ENCODE peak calls at places on chromosome 10, in five cellular contexts. One of them, this sample, is unnamed.

GRCh38 chr10:87531908-87532622 is 27.4 kb downstream of the MINPP1 start:
- DNase-seq in Caco-2: no peak
- DNase-seq in fibroblast of lung: peak; percentile 42
- DNase-seq in body of pancreas: no peak
- DNase-seq in K562: no peak
- DNase-seq in this sample: no peak

GRCh38 chr10:82551501-82551900 is 676.5 kb downstream of the NRG3 start:
- DNase-seq in K562: no peak
- DNase-seq in body of pancreas: no peak
- DNase-seq in Caco-2: no peak
- DNase-seq in fibroblast of lung: no peak
- DNase-seq in this sample: no peak

GRCh38 chr10:29728541-29729049 is 93.8 kb upstream of the SVIL start:
- DNase-seq in body of pancreas: no peak
- DNase-seq in K562: no peak
- DNase-seq in fibroblast of lung: no peak
- DNase-seq in Caco-2: no peak
- DNase-seq in this sample: no peak

GRCh38 chr10:60485025-60485424 is 95.3 kb upstream of the ANK3 start:
- DNase-seq in K562: no peak
- DNase-seq in Caco-2: no peak
- DNase-seq in body of pancreas: no peak
- DNase-seq in fibroblast of lung: no peak
- DNase-seq in this sample: no peak

GRCh38 chr10:29554660-29555059 is 80.1 kb downstream of the SVIL start:
- DNase-seq in body of pancreas: no peak
- DNase-seq in K562: no peak
- DNase-seq in fibroblast of lung: peak; percentile 86
- DNase-seq in Caco-2: no peak
- DNase-seq in this sample: no peak

GRCh38 chr10:113326160-113327111 is 226.4 kb upstream of the HABP2 start:
- DNase-seq in fibroblast of lung: peak; percentile 90
- DNase-seq in Caco-2: no peak
- DNase-seq in body of pancreas: peak; percentile 41
- DNase-seq in K562: peak; percentile 43
- DNase-seq in this sample: peak; percentile 77

GRCh38 chr10:68103867-68104255 is 5.4 kb upstream of the MYPN start:
- DNase-seq in K562: no peak
- DNase-seq in fibroblast of lung: no peak
- DNase-seq in body of pancreas: no peak
- DNase-seq in Caco-2: no peak
- DNase-seq in this sample: no peak

GRCh38 chr10:120475844-120476791 is 19.1 kb downstream of the PLPP4 start:
- DNase-seq in fibroblast of lung: peak; percentile 19
- DNase-seq in Caco-2: no peak
- DNase-seq in body of pancreas: no peak
- DNase-seq in K562: no peak
- DNase-seq in this sample: no peak

GRCh38 chr10:121092341-121093099 is 241.4 kb downstream of the WDR11 start:
- DNase-seq in K562: no peak
- DNase-seq in body of pancreas: peak; percentile 15
- DNase-seq in fibroblast of lung: peak; percentile 43
- DNase-seq in Caco-2: no peak
- DNase-seq in this sample: no peak

GRCh38 chr10:129078322-129078721 is 388.7 kb upstream of the MGMT start:
- DNase-seq in fibroblast of lung: no peak
- DNase-seq in K562: no peak
- DNase-seq in Caco-2: no peak
- DNase-seq in body of pancreas: no peak
- DNase-seq in this sample: no peak

GRCh38 chr10:76429642-76430041 is 998.2 kb downstream of the LRMDA start:
- DNase-seq in K562: no peak
- DNase-seq in fibroblast of lung: no peak
- DNase-seq in body of pancreas: peak; percentile 22
- DNase-seq in Caco-2: no peak
- DNase-seq in this sample: no peak

GRCh38 chr10:73785721-73786511 is 510 bp downstream of the ZSWIM8 start:
- DNase-seq in K562: peak; percentile 63
- DNase-seq in body of pancreas: peak; percentile 57
- DNase-seq in Caco-2: peak; percentile 66
- DNase-seq in fibroblast of lung: peak; percentile 70
- DNase-seq in this sample: no peak

GRCh38 chr10:7507887-7508726 is 97.3 kb upstream of the SFMBT2 start:
- DNase-seq in fibroblast of lung: no peak
- DNase-seq in body of pancreas: no peak
- DNase-seq in K562: no peak
- DNase-seq in Caco-2: no peak
- DNase-seq in this sample: no peak

GRCh38 chr10:91743460-91743859 is 54.8 kb upstream of the TNKS2 start:
- DNase-seq in fibroblast of lung: no peak
- DNase-seq in Caco-2: no peak
- DNase-seq in K562: no peak
- DNase-seq in body of pancreas: no peak
- DNase-seq in this sample: no peak

GRCh38 chr10:110919349-110919931 is at the start of gene SHOC2:
- DNase-seq in Caco-2: peak; percentile 99
- DNase-seq in body of pancreas: peak; percentile 99
- DNase-seq in fibroblast of lung: no peak
- DNase-seq in K562: peak; percentile 84
- DNase-seq in this sample: peak; percentile 99

GRCh38 chr10:59505931-59506330 is 143.6 kb upstream of the FAM13C start:
- DNase-seq in K562: no peak
- DNase-seq in fibroblast of lung: peak; percentile 56
- DNase-seq in body of pancreas: no peak
- DNase-seq in Caco-2: no peak
- DNase-seq in this sample: no peak

GRCh38 chr10:46255696-46256355 is 31.0 kb upstream of the ANTXRL start:
- DNase-seq in body of pancreas: peak; percentile 82
- DNase-seq in Caco-2: peak; percentile 90
- DNase-seq in K562: peak; percentile 70
- DNase-seq in fibroblast of lung: peak; percentile 10
- DNase-seq in this sample: peak; percentile 93

GRCh38 chr10:94641480-94641879 is 42.0 kb upstream of the CYP2C18 start:
- DNase-seq in fibroblast of lung: no peak
- DNase-seq in Caco-2: no peak
- DNase-seq in K562: no peak
- DNase-seq in body of pancreas: no peak
- DNase-seq in this sample: no peak

DNA sequence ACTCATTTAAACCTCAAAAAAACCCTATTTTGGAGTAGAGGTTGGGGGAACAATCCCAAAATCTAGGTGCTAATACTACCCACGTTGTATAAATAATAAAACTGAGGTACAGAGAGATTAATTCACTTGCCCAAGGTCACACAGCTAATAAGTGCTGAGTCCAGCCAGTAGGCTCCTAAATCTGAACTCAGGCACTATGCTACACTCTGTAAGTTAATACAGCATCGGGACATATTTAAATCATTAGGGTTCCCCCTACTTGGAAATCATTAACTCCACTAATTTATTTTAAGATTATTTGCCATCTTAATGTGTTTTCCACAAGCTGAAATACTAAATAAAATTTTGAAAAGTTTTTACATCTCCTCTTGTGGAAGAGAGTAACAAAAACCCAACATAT is 24.2 kb downstream of the PIP4K2A start:
- DNase-seq in body of pancreas: no peak
- DNase-seq in K562: no peak
- DNase-seq in Caco-2: no peak
- DNase-seq in fibroblast of lung: no peak
- DNase-seq in this sample: no peak
- H3K4me1 ChIP-seq in body of pancreas: peaks cover 13% of the 10 kb centered on the region
- H3K4me1 ChIP-seq in K562: peaks cover 9% of the 10 kb centered on the region
- H3K4me1 ChIP-seq in Caco-2: peaks cover 5% of the 10 kb centered on the region
- H3K4me1 ChIP-seq in fibroblast of lung: peaks cover 7% of the 10 kb centered on the region
- H3K4me1 ChIP-seq in this sample: peaks cover 7% of the 10 kb centered on the region

DNA sequence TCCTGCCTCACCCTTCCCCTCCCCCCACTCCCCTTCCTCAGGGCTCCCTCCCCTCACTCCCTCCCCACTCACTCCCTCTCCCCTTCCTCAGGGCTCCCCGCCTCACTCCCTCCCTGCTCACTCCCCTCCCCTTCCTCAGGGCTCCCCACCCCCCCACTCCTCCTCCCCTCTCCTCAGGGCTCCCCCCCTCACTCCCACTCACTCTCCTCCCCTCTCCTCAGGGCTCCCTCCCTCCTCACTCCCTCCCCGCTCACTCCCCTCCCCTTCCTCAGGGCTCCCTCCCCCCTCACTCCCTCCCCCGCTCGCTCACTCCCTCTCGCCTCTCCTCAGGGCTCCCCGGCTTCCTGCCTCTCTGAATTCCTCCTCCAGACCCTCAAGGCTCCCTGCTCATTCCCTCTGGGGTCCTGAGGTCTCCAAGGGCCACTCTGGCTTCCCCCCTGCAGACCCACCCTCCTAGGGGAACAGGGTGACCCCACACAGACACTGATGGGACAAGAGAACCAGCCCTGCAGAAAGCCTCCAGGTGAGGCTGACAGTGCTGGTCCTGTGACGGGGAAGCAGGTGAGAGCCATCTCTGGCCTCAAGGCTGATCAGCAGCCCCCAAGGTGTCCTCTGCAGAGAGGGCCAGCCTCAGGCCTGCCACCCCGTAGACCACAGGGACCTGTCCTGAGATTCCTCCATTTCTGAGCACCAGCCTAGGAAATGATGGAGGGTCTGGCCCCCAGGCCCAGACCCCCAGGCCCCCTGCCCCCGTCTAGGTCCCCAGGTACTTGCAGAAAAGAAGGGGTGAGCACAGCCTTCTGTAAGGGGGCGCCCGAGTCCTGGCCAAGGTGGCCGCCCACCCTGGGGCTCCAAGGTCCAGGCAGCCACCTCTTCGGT is 47.2 kb downstream of the PWWP2B start:
- DNase-seq in body of pancreas: no peak
- DNase-seq in fibroblast of lung: no peak
- DNase-seq in Caco-2: no peak
- DNase-seq in K562: peak; percentile 67
- DNase-seq in this sample: no peak
- H3K4me3 ChIP-seq in body of pancreas: no peak overlapping the region
- H3K4me3 ChIP-seq in fibroblast of lung: no peak overlapping the region
- H3K4me3 ChIP-seq in Caco-2: no peak overlapping the region
- H3K4me3 ChIP-seq in K562: no peak overlapping the region
- H3K4me3 ChIP-seq in this sample: no peak overlapping the region

DNA sequence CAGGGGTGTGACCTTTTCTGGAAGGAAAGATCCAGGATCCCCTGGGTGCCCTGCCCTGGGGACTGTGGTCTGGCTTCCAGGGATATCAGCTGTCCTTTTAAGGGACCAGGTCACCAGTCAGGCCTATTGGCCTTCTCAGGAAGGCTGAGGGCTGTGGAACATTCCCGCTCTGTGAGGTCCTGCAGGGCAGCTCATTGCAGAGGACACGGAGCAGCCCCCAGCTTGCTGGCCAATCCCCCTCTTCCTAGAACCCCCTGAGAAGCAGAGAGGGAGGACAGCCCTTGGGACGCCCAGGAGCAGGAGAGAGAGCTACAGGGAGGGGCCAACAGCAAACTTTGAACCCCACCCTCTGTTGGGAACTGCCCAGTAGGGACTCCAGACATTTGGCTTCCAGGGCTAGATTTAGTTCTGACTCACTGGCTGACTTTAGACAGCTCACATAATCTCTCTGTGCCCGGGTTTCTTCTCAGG is 67.9 kb upstream of the COL13A1 start:
- DNase-seq in Caco-2: no peak
- DNase-seq in body of pancreas: no peak
- DNase-seq in fibroblast of lung: peak; percentile 78
- DNase-seq in K562: peak; percentile 25
- DNase-seq in this sample: no peak
- H3K4me1 ChIP-seq in Caco-2: no peaks in the 10 kb centered on the region
- H3K4me1 ChIP-seq in body of pancreas: no peaks in the 10 kb centered on the region
- H3K4me1 ChIP-seq in fibroblast of lung: peaks cover 20% of the 10 kb centered on the region
- H3K4me1 ChIP-seq in K562: peaks cover 8% of the 10 kb centered on the region
- H3K4me1 ChIP-seq in this sample: peaks cover 3% of the 10 kb centered on the region

GRCh38 chr10:103554488-103555320 is 61.2 kb downstream of the NEURL1 start:
- DNase-seq in K562: peak; percentile 85
- DNase-seq in body of pancreas: peak; percentile 62
- DNase-seq in Caco-2: peak; percentile 55
- DNase-seq in fibroblast of lung: peak; percentile 64
- DNase-seq in this sample: peak; percentile 86

GRCh38 chr10:103553743-103554487 is 60.4 kb downstream of the NEURL1 start:
- DNase-seq in fibroblast of lung: no peak
- DNase-seq in Caco-2: no peak
- DNase-seq in body of pancreas: peak; percentile 4
- DNase-seq in K562: no peak
- DNase-seq in this sample: no peak

GRCh38 chr10:103555712-103556111 is 62.2 kb downstream of the NEURL1 start:
- DNase-seq in fibroblast of lung: no peak
- DNase-seq in body of pancreas: no peak
- DNase-seq in Caco-2: no peak
- DNase-seq in K562: no peak
- DNase-seq in this sample: no peak

GRCh38 chr10:103556383-103557007 is 63.0 kb downstream of the NEURL1 start:
- DNase-seq in Caco-2: no peak
- DNase-seq in body of pancreas: no peak
- DNase-seq in fibroblast of lung: no peak
- DNase-seq in K562: no peak
- DNase-seq in this sample: no peak

GRCh38 chr10:103555321-103555649 is 61.8 kb downstream of the NEURL1 start:
- DNase-seq in Caco-2: no peak
- DNase-seq in K562: no peak
- DNase-seq in body of pancreas: no peak
- DNase-seq in fibroblast of lung: no peak
- DNase-seq in this sample: no peak
- H3K4me3 ChIP-seq in Caco-2: peak overlapping the region; percentile 46
- H3K4me3 ChIP-seq in K562: peak overlapping the region; percentile 22
- H3K4me3 ChIP-seq in body of pancreas: no peak overlapping the region
- H3K4me3 ChIP-seq in fibroblast of lung: peak overlapping the region; percentile 44
- H3K4me3 ChIP-seq in this sample: peak overlapping the region; percentile 58

GRCh38 chr10:72616716-72617115 is 9.2 kb downstream of the MICU1 start:
- DNase-seq in fibroblast of lung: peak; percentile 46
- DNase-seq in K562: no peak
- DNase-seq in Caco-2: no peak
- DNase-seq in body of pancreas: no peak
- DNase-seq in this sample: peak; percentile 68
- H3K4me1 ChIP-seq in fibroblast of lung: no peaks in the 10 kb centered on the region
- H3K4me1 ChIP-seq in K562: peaks cover 3% of the 10 kb centered on the region
- H3K4me1 ChIP-seq in Caco-2: no peaks in the 10 kb centered on the region
- H3K4me1 ChIP-seq in body of pancreas: peaks cover 9% of the 10 kb centered on the region
- H3K4me1 ChIP-seq in this sample: peaks cover 10% of the 10 kb centered on the region

DNA sequence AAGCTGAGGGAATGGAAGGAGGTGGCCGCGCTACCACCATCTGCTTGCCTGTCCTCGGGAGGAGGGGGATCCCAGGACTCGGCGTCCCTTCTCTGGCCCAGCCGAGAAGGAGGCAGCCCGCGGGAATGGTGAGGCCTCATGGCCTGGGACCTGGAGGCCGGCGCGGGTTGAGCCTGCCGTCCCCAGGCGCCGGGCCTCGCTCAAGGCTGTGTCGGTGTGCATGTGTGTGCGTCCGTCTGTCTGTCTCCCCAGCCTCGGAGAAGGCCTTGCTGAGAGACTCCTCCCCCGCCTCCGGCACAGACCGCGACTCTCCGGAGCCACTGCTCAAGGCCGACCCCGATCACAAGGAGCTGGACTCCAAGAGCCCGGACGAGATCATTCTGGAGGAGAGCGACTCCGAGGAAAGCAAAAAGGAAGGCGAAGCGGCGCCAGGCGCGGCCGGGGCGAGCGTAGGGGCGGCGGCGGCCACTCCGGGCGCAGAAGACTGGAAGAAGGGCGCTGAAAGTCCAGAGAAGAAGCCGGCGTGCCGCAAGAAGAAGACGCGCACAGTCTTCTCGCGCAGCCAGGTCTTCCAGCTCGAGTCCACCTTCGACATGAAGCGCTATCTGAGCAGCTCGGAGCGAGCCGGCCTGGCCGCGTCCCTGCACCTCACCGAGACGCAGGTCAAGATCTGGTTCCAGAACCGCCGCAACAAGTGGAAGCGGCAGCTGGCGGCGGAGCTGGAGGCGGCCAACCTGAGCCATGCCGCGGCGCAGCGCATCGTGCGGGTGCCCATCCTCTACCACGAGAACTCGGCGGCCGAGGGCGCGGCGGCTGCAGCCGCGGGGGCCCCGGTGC is 1.3 kb downstream of the HMX3 start:
- DNase-seq in Caco-2: no peak
- DNase-seq in body of pancreas: peak; percentile 12
- DNase-seq in fibroblast of lung: peak; percentile 24
- DNase-seq in K562: peak; percentile 25
- DNase-seq in this sample: no peak
- H3K4me3 ChIP-seq in Caco-2: no peak overlapping the region
- H3K4me3 ChIP-seq in body of pancreas: no peak overlapping the region
- H3K4me3 ChIP-seq in fibroblast of lung: no peak overlapping the region
- H3K4me3 ChIP-seq in K562: peak overlapping the region; percentile 73
- H3K4me3 ChIP-seq in this sample: no peak overlapping the region